ENCODE peak calls at places on chromosomes 13 and 19, in nine cellular contexts. One of them, this sample, is unnamed.

GRCh38 chr19:16441661-16442071 is 30.1 kb downstream of the EPS15L1 start:
- DNase-seq in psoas muscle: no peak
- DNase-seq in A549: peak; percentile 16
- DNase-seq in tibial artery: no peak
- DNase-seq in heart left ventricle: no peak
- DNase-seq in tibial nerve: no peak
- DNase-seq in esophagus squamous epithelium: no peak
- DNase-seq in effector memory CD4-positive, alpha-beta T cell: no peak
- DNase-seq in cardiac muscle cell: no peak
- DNase-seq in this sample: no peak

GRCh38 chr13:21240586-21240985 is 64.1 kb downstream of the MRPL57 start:
- DNase-seq in psoas muscle: no peak
- DNase-seq in A549: no peak
- DNase-seq in tibial artery: no peak
- DNase-seq in heart left ventricle: no peak
- DNase-seq in tibial nerve: no peak
- DNase-seq in esophagus squamous epithelium: no peak
- DNase-seq in effector memory CD4-positive, alpha-beta T cell: no peak
- DNase-seq in cardiac muscle cell: peak; percentile 59
- DNase-seq in this sample: no peak

GRCh38 chr13:113176292-113176691 is 17.8 kb downstream of the PROZ start:
- DNase-seq in psoas muscle: no peak
- DNase-seq in A549: no peak
- DNase-seq in tibial artery: no peak
- DNase-seq in heart left ventricle: no peak
- DNase-seq in tibial nerve: no peak
- DNase-seq in esophagus squamous epithelium: no peak
- DNase-seq in effector memory CD4-positive, alpha-beta T cell: peak; percentile 63
- DNase-seq in cardiac muscle cell: no peak
- DNase-seq in this sample: no peak

GRCh38 chr13:98653471-98653985 is 76.6 kb upstream of the STK24 start:
- DNase-seq in psoas muscle: peak; percentile 68
- DNase-seq in A549: peak; percentile 76
- DNase-seq in tibial artery: peak; percentile 80
- DNase-seq in heart left ventricle: peak; percentile 79
- DNase-seq in tibial nerve: peak; percentile 65
- DNase-seq in esophagus squamous epithelium: peak; percentile 10
- DNase-seq in effector memory CD4-positive, alpha-beta T cell: peak; percentile 59
- DNase-seq in cardiac muscle cell: peak; percentile 78
- DNase-seq in this sample: no peak

GRCh38 chr19:50500060-50500752 is 10.8 kb downstream of the JOSD2 start:
- DNase-seq in psoas muscle: peak; percentile 83
- DNase-seq in A549: peak; percentile 50
- DNase-seq in tibial artery: no peak
- DNase-seq in heart left ventricle: peak; percentile 90
- DNase-seq in tibial nerve: no peak
- DNase-seq in esophagus squamous epithelium: no peak
- DNase-seq in effector memory CD4-positive, alpha-beta T cell: no peak
- DNase-seq in cardiac muscle cell: no peak
- DNase-seq in this sample: no peak

GRCh38 chr19:43148233-43148632 is 38.1 kb downstream of the PSG5 start:
- DNase-seq in psoas muscle: no peak
- DNase-seq in A549: no peak
- DNase-seq in tibial artery: no peak
- DNase-seq in heart left ventricle: no peak
- DNase-seq in tibial nerve: no peak
- DNase-seq in esophagus squamous epithelium: no peak
- DNase-seq in effector memory CD4-positive, alpha-beta T cell: no peak
- DNase-seq in cardiac muscle cell: peak; percentile 18
- DNase-seq in this sample: no peak

GRCh38 chr19:39413903-39414608 is 1.6 kb downstream of the PLEKHG2 start:
- DNase-seq in psoas muscle: no peak
- DNase-seq in A549: peak; percentile 77
- DNase-seq in tibial artery: peak; percentile 59
- DNase-seq in heart left ventricle: no peak
- DNase-seq in tibial nerve: no peak
- DNase-seq in esophagus squamous epithelium: no peak
- DNase-seq in effector memory CD4-positive, alpha-beta T cell: no peak
- DNase-seq in cardiac muscle cell: no peak
- DNase-seq in this sample: no peak

GRCh38 chr19:13050274-13050673 is 52.4 kb downstream of the LYL1 start:
- DNase-seq in psoas muscle: no peak
- DNase-seq in A549: no peak
- DNase-seq in tibial artery: no peak
- DNase-seq in heart left ventricle: no peak
- DNase-seq in tibial nerve: no peak
- DNase-seq in esophagus squamous epithelium: no peak
- DNase-seq in effector memory CD4-positive, alpha-beta T cell: no peak
- DNase-seq in cardiac muscle cell: no peak
- DNase-seq in this sample: no peak

GRCh38 chr13:40799508-40799907 is 10.1 kb downstream of the SLC25A15 start:
- DNase-seq in psoas muscle: no peak
- DNase-seq in A549: no peak
- DNase-seq in tibial artery: no peak
- DNase-seq in heart left ventricle: no peak
- DNase-seq in tibial nerve: no peak
- DNase-seq in esophagus squamous epithelium: no peak
- DNase-seq in effector memory CD4-positive, alpha-beta T cell: no peak
- DNase-seq in cardiac muscle cell: no peak
- DNase-seq in this sample: no peak

GRCh38 chr19:18160441-18160791 is 7.5 kb downstream of the PIK3R2 start:
- DNase-seq in psoas muscle: no peak
- DNase-seq in A549: no peak
- DNase-seq in tibial artery: no peak
- DNase-seq in heart left ventricle: no peak
- DNase-seq in tibial nerve: no peak
- DNase-seq in esophagus squamous epithelium: no peak
- DNase-seq in effector memory CD4-positive, alpha-beta T cell: no peak
- DNase-seq in cardiac muscle cell: no peak
- DNase-seq in this sample: no peak

GRCh38 chr19:5057860-5058259 is 88.9 kb downstream of the KDM4B start:
- DNase-seq in psoas muscle: no peak
- DNase-seq in A549: peak; percentile 42
- DNase-seq in tibial artery: no peak
- DNase-seq in heart left ventricle: no peak
- DNase-seq in tibial nerve: no peak
- DNase-seq in esophagus squamous epithelium: no peak
- DNase-seq in effector memory CD4-positive, alpha-beta T cell: no peak
- DNase-seq in cardiac muscle cell: peak; percentile 18
- DNase-seq in this sample: no peak

GRCh38 chr13:48660356-48661076 is 6.8 kb downstream of the CYSLTR2 start:
- DNase-seq in psoas muscle: no peak
- DNase-seq in A549: no peak
- DNase-seq in tibial artery: no peak
- DNase-seq in heart left ventricle: peak; percentile 39
- DNase-seq in tibial nerve: no peak
- DNase-seq in esophagus squamous epithelium: no peak
- DNase-seq in effector memory CD4-positive, alpha-beta T cell: no peak
- DNase-seq in cardiac muscle cell: no peak
- DNase-seq in this sample: no peak

DNA sequence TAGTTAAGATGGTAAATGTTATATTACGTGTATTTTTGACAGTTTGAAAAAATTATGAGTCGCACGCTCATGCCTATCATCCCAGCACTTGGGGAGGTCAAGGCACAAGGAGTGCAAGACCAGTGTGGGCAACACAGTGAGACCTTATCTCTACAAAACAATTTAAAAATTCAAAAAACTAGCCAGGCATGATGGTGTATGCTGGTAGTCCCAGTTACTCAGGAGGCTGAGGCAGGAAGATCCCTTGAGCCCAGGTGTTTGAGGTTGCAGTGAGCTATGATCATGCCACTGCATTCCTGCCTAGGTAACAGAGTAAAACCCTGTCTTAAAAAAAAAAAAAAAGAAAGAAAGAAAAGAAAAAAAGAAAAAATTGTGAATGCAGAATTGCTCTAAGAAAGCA is 58.0 kb downstream of the TBC1D4 start:
- DNase-seq in psoas muscle: no peak
- DNase-seq in A549: no peak
- DNase-seq in tibial artery: no peak
- DNase-seq in heart left ventricle: no peak
- DNase-seq in tibial nerve: no peak
- DNase-seq in esophagus squamous epithelium: no peak
- DNase-seq in effector memory CD4-positive, alpha-beta T cell: no peak
- DNase-seq in cardiac muscle cell: no peak
- DNase-seq in this sample: no peak
- H3K4me1 ChIP-seq in psoas muscle: peaks cover 59% of the 10 kb centered on the region
- H3K4me1 ChIP-seq in A549: peaks cover 5% of the 10 kb centered on the region
- H3K4me1 ChIP-seq in tibial artery: peaks cover 12% of the 10 kb centered on the region
- H3K4me1 ChIP-seq in heart left ventricle: peaks cover 20% of the 10 kb centered on the region
- H3K4me1 ChIP-seq in tibial nerve: peaks cover 33% of the 10 kb centered on the region
- H3K4me1 ChIP-seq in esophagus squamous epithelium: peaks cover 6% of the 10 kb centered on the region
- H3K4me1 ChIP-seq in effector memory CD4-positive, alpha-beta T cell: no peaks in the 10 kb centered on the region
- H3K4me1 ChIP-seq in cardiac muscle cell: peaks cover 10% of the 10 kb centered on the region
- H3K4me1 ChIP-seq in this sample: no peaks in the 10 kb centered on the region

DNA sequence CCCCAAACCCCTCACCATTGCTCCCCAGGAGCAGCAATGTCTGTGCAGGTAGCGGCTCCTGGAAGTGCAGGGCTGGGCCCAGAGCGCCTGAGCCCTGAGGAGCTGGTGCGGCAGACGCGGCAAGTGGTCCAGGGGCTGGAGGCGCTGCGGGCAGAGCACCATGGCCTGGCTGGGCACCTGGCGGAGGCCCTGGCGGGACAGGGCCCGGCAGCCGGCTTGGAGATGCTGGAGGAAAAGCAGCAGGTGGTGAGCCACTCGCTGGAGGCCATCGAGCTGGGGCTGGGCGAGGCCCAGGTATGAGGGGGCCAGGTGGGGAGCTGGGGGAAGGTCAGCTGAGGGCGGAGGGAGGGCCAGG is 4.9 kb downstream of the KLC3 start:
- DNase-seq in psoas muscle: no peak
- DNase-seq in A549: no peak
- DNase-seq in tibial artery: no peak
- DNase-seq in heart left ventricle: no peak
- DNase-seq in tibial nerve: no peak
- DNase-seq in esophagus squamous epithelium: no peak
- DNase-seq in effector memory CD4-positive, alpha-beta T cell: no peak
- DNase-seq in cardiac muscle cell: no peak
- DNase-seq in this sample: no peak
- H3K4me3 ChIP-seq in psoas muscle: no peak overlapping the region
- H3K4me3 ChIP-seq in A549: no peak overlapping the region
- H3K4me3 ChIP-seq in tibial artery: no peak overlapping the region
- H3K4me3 ChIP-seq in heart left ventricle: no peak overlapping the region
- H3K4me3 ChIP-seq in tibial nerve: no peak overlapping the region
- H3K4me3 ChIP-seq in esophagus squamous epithelium: no peak overlapping the region
- H3K4me3 ChIP-seq in effector memory CD4-positive, alpha-beta T cell: no peak overlapping the region
- H3K4me3 ChIP-seq in cardiac muscle cell: no peak overlapping the region
- H3K4me3 ChIP-seq in this sample: no peak overlapping the region

GRCh38 chr19:11243798-11244169 is 4.4 kb downstream of the ANGPTL8 start:
- DNase-seq in psoas muscle: no peak
- DNase-seq in A549: no peak
- DNase-seq in tibial artery: no peak
- DNase-seq in heart left ventricle: no peak
- DNase-seq in tibial nerve: no peak
- DNase-seq in esophagus squamous epithelium: no peak
- DNase-seq in effector memory CD4-positive, alpha-beta T cell: no peak
- DNase-seq in cardiac muscle cell: no peak
- DNase-seq in this sample: no peak

GRCh38 chr19:11242864-11243797 is 3.7 kb downstream of the ANGPTL8 start:
- DNase-seq in psoas muscle: peak; percentile 93
- DNase-seq in A549: peak; percentile 80
- DNase-seq in tibial artery: peak; percentile 95
- DNase-seq in heart left ventricle: peak; percentile 95
- DNase-seq in tibial nerve: peak; percentile 94
- DNase-seq in esophagus squamous epithelium: peak; percentile 16
- DNase-seq in effector memory CD4-positive, alpha-beta T cell: peak; percentile 79
- DNase-seq in cardiac muscle cell: peak; percentile 82
- DNase-seq in this sample: no peak

GRCh38 chr19:11246941-11247340 is 7.5 kb downstream of the ANGPTL8 start:
- DNase-seq in psoas muscle: no peak
- DNase-seq in A549: no peak
- DNase-seq in tibial artery: no peak
- DNase-seq in heart left ventricle: no peak
- DNase-seq in tibial nerve: no peak
- DNase-seq in esophagus squamous epithelium: no peak
- DNase-seq in effector memory CD4-positive, alpha-beta T cell: no peak
- DNase-seq in cardiac muscle cell: no peak
- DNase-seq in this sample: no peak

GRCh38 chr19:11247391-11247790 is 8.0 kb downstream of the ANGPTL8 start:
- DNase-seq in psoas muscle: peak; percentile 75
- DNase-seq in A549: no peak
- DNase-seq in tibial artery: peak; percentile 37
- DNase-seq in heart left ventricle: peak; percentile 94
- DNase-seq in tibial nerve: no peak
- DNase-seq in esophagus squamous epithelium: no peak
- DNase-seq in effector memory CD4-positive, alpha-beta T cell: no peak
- DNase-seq in cardiac muscle cell: peak; percentile 88
- DNase-seq in this sample: no peak

GRCh38 chr19:11244846-11245589 is 5.6 kb downstream of the ANGPTL8 start:
- DNase-seq in psoas muscle: no peak
- DNase-seq in A549: no peak
- DNase-seq in tibial artery: no peak
- DNase-seq in heart left ventricle: no peak
- DNase-seq in tibial nerve: no peak
- DNase-seq in esophagus squamous epithelium: no peak
- DNase-seq in effector memory CD4-positive, alpha-beta T cell: no peak
- DNase-seq in cardiac muscle cell: no peak
- DNase-seq in this sample: no peak
- H3K4me1 ChIP-seq in psoas muscle: peaks cover 6% of the 10 kb centered on the region
- H3K4me1 ChIP-seq in A549: peaks cover 4% of the 10 kb centered on the region
- H3K4me1 ChIP-seq in tibial artery: peaks cover 9% of the 10 kb centered on the region
- H3K4me1 ChIP-seq in heart left ventricle: peaks cover 27% of the 10 kb centered on the region
- H3K4me1 ChIP-seq in tibial nerve: peaks cover 21% of the 10 kb centered on the region
- H3K4me1 ChIP-seq in esophagus squamous epithelium: peaks cover 12% of the 10 kb centered on the region
- H3K4me1 ChIP-seq in effector memory CD4-positive, alpha-beta T cell: no peaks in the 10 kb centered on the region
- H3K4me1 ChIP-seq in cardiac muscle cell: no peaks in the 10 kb centered on the region
- H3K4me1 ChIP-seq in this sample: no peaks in the 10 kb centered on the region

GRCh38 chr13:110307697-110308376 is 753 bp downstream of the COL4A2 start:
- DNase-seq in psoas muscle: no peak
- DNase-seq in A549: peak; percentile 36
- DNase-seq in tibial artery: no peak
- DNase-seq in heart left ventricle: peak; percentile 56
- DNase-seq in tibial nerve: no peak
- DNase-seq in esophagus squamous epithelium: no peak
- DNase-seq in effector memory CD4-positive, alpha-beta T cell: no peak
- DNase-seq in cardiac muscle cell: peak; percentile 56
- DNase-seq in this sample: no peak

GRCh38 chr13:110309159-110309476 is 2.0 kb downstream of the COL4A2 start:
- DNase-seq in psoas muscle: no peak
- DNase-seq in A549: no peak
- DNase-seq in tibial artery: no peak
- DNase-seq in heart left ventricle: no peak
- DNase-seq in tibial nerve: no peak
- DNase-seq in esophagus squamous epithelium: no peak
- DNase-seq in effector memory CD4-positive, alpha-beta T cell: no peak
- DNase-seq in cardiac muscle cell: no peak
- DNase-seq in this sample: no peak

GRCh38 chr13:110309661-110310524 is 2.8 kb downstream of the COL4A2 start:
- DNase-seq in psoas muscle: no peak
- DNase-seq in A549: no peak
- DNase-seq in tibial artery: no peak
- DNase-seq in heart left ventricle: no peak
- DNase-seq in tibial nerve: no peak
- DNase-seq in esophagus squamous epithelium: no peak
- DNase-seq in effector memory CD4-positive, alpha-beta T cell: no peak
- DNase-seq in cardiac muscle cell: no peak
- DNase-seq in this sample: no peak

GRCh38 chr13:110306960-110307696 is at the start of the genes COL4A1 and COL4A2:
- DNase-seq in psoas muscle: peak; percentile 83
- DNase-seq in A549: peak; percentile 49
- DNase-seq in tibial artery: peak; percentile 78
- DNase-seq in heart left ventricle: peak; percentile 88
- DNase-seq in tibial nerve: peak; percentile 77
- DNase-seq in esophagus squamous epithelium: no peak
- DNase-seq in effector memory CD4-positive, alpha-beta T cell: no peak
- DNase-seq in cardiac muscle cell: peak; percentile 83
- DNase-seq in this sample: no peak

GRCh38 chr13:110308377-110309158 is 1.5 kb downstream of the COL4A2 start:
- DNase-seq in psoas muscle: no peak
- DNase-seq in A549: peak; percentile 24
- DNase-seq in tibial artery: no peak
- DNase-seq in heart left ventricle: no peak
- DNase-seq in tibial nerve: no peak
- DNase-seq in esophagus squamous epithelium: no peak
- DNase-seq in effector memory CD4-positive, alpha-beta T cell: no peak
- DNase-seq in cardiac muscle cell: peak; percentile 78
- DNase-seq in this sample: no peak
- H3K4me3 ChIP-seq in psoas muscle: peak overlapping the region; percentile 77
- H3K4me3 ChIP-seq in A549: peak overlapping the region; percentile 92
- H3K4me3 ChIP-seq in tibial artery: peak overlapping the region; percentile 97
- H3K4me3 ChIP-seq in heart left ventricle: peak overlapping the region; percentile 91
- H3K4me3 ChIP-seq in tibial nerve: peak overlapping the region; percentile 94
- H3K4me3 ChIP-seq in esophagus squamous epithelium: peak overlapping the region; percentile 52
- H3K4me3 ChIP-seq in effector memory CD4-positive, alpha-beta T cell: no peak overlapping the region
- H3K4me3 ChIP-seq in cardiac muscle cell: peak overlapping the region; percentile 71
- H3K4me3 ChIP-seq in this sample: peak overlapping the region; percentile 69

This sample was measured in RWPE2.